ENCODE peak calls at places on chromosome 18, in four cellular contexts. C is upper lobe of right lung, T is body of pancreas, F is upper lobe of left lung. Y is an unnamed sample.

GRCh38 chr18:8359481-8359880 is 249.8 kb upstream of the RAB12 start:
- ATAC-seq in F (no peak), C (no peak), T (no peak), Y (no peak)

GRCh38 chr18:13660510-13660909 is 65.8 kb downstream of the FAM210A start:
- ATAC-seq in C (no peak), F (no peak), T (no peak), Y (peak)

GRCh38 chr18:41060967-41061366 is 894.1 kb upstream of the PIK3C3 start:
- ATAC-seq in F (no peak), C (no peak), T (no peak), Y (no peak)

GRCh38 chr18:70671889-70672551 is 383.2 kb downstream of the SOCS6 start:
- ATAC-seq in F (no peak), T (no peak), C (no peak), Y (no peak)

GRCh38 chr18:9048808-9049494 is 53.5 kb upstream of the NDUFV2 start:
- ATAC-seq in F (no peak), T (no peak), C (peak), Y (no peak)

GRCh38 chr18:57915848-57916596 is 112.9 kb upstream of the ATP8B1 start:
- ATAC-seq in F (no peak), C (no peak), T (peak), Y (no peak)

GRCh38 chr18:56124186-56124585 is 514.2 kb downstream of the TXNL1 start:
- ATAC-seq in F (no peak), T (no peak), C (no peak), Y (no peak)

GRCh38 chr18:50011813-50012445 is 183.0 kb downstream of the MYO5B start:
- ATAC-seq in F (peak), T (no peak), C (peak), Y (peak)

GRCh38 chr18:8474661-8475060 is 134.6 kb upstream of the RAB12 start:
- ATAC-seq in T (no peak), C (no peak), F (no peak), Y (no peak)

GRCh38 chr18:8667846-8668245 is 37.5 kb upstream of the MTCL1 start:
- ATAC-seq in C (no peak), T (no peak), F (no peak), Y (no peak)

GRCh38 chr18:1499265-1499664 is 594.6 kb downstream of the ADCYAP1 start:
- ATAC-seq in T (no peak), F (no peak), C (no peak), Y (no peak)
- TF ChIP-seq CTCF in T (peak), F (no peak), C (no peak), Y (no peak)

DNA sequence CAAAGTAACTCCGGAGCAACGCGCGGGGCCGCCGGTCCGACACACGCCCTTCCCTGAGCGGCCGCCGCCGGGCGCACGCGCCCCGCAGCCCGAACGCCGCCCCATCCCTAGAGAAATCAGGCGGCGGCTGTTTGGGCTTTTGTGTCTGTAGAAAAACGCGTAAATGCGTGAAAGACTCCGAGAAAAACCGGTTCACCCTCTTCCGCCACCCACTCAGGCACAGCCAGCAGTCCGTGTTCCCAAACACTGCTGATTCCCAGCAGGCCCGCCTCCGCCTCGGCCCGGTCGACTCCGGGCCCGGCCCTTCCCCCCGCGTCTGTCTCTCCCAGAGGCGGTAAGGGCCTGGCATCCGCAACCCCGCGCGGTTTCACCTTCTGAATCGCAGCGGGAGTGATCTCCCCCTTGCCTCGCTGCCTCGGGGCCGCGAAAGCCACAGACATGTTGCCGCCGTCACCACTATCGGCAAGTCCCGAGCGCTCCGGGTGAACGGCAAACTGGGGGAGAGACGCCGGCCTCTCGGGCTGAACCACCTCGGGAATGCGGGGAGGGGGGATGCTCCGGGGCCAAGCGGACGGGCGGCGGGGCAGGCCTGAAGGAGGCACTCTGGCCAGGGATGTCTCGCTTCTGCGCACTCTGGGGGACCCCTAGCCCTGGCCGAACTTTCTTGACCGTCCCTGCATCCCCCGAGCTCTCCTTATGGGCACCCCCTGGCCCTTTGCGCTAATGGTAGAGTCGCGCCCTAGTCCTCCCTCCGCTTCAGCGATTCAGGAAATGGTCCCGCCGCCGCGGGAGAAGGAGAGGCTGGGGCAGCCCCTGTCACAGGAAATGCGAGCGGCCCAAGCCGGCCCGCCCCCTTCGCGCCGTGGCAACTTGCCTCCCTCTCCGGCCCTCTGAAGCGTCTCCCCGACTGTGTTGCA is at the start of gene SS18:
- ATAC-seq in T (peak), C (peak), F (peak), Y (peak)
- H3K27ac ChIP-seq in T (peak), C (peak), F (peak), Y (peak)

GRCh38 chr18:62612721-62613120 is 89.9 kb downstream of the ZCCHC2 start:
- ATAC-seq in T (no peak), C (peak), F (no peak), Y (no peak)

GRCh38 chr18:62610509-62611394 is 87.9 kb downstream of the ZCCHC2 start:
- ATAC-seq in T (peak), C (peak), F (peak), Y (no peak)

GRCh38 chr18:62612246-62612645 is 89.4 kb downstream of the ZCCHC2 start:
- ATAC-seq in F (no peak), T (no peak), C (peak), Y (no peak)

GRCh38 chr18:62614499-62614898 is 91.7 kb downstream of the ZCCHC2 start:
- ATAC-seq in F (no peak), T (no peak), C (no peak), Y (no peak)

DNA sequence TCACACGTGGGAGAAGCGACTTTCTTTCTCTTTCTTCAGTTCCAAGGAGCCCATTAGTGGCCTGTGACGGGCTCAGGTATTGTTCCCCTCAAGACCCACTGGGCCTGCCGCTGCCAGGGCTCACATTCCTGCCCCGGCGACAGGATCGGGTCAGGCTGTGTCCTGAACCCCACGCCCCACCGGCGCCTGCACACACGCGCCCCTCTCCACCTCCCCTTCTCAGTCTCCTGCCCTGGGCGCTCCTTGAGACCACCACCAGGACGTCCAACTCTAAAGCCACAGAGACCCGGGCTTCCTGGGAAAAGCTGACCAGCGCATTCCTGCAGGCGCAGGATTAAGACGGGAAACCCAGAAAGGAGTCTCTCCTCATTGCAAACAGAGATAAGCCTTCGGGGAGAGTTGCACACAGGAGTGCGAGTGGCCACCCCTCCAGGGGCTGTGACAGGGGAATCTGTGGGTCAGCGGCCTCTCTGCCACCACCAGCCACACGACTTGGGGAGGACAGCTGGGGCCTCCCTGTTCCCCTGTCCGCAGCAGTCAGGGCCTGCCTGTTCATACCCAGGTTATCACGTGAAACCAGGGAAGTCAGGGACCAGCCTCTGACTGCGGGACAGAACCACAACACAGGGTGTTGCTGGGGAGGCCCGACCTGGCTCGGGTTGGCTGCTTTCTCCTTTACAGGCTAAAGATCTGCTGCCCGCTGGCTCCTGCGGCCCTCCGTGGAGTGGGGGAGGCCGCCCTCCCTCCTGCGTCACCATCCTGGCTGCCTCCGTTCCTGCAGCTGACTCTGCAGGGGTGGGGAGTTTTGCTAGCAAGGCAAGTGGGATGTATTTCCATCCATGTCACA is 88.8 kb downstream of the ZCCHC2 start:
- ATAC-seq in T (peak), F (peak), C (peak), Y (no peak)
- TF ChIP-seq CTCF in T (no peak), F (no peak), C (no peak), Y (no peak)

GRCh38 chr18:44793186-44793585 is 112.5 kb downstream of the SETBP1 start:
- ATAC-seq in T (no peak), F (no peak), C (no peak), Y (no peak)
- H3K27ac ChIP-seq in T (no peak), F (no peak), C (no peak), Y (peak)

GRCh38 chr18:66819235-66819634 is 215.3 kb upstream of the CDH19 start:
- ATAC-seq in C (no peak), T (no peak), F (no peak), Y (no peak)
- TF ChIP-seq CTCF in C (no peak), T (no peak), F (no peak), Y (no peak)

GRCh38 chr18:28791101-28791500 is 614.2 kb upstream of the CDH2 start:
- ATAC-seq in T (no peak), F (no peak), C (no peak), Y (no peak)
- H3K27ac ChIP-seq in T (no peak), F (no peak), C (no peak), Y (no peak)

GRCh38 chr18:267380-267687 is 513 bp downstream of the THOC1 start:
- ATAC-seq in F (no peak), T (peak), C (no peak), Y (peak)

GRCh38 chr18:272650-273049 is 4.8 kb upstream of the THOC1 start:
- ATAC-seq in C (no peak), T (no peak), F (no peak), Y (no peak)

GRCh38 chr18:273525-273924 is 5.7 kb upstream of the THOC1 start:
- ATAC-seq in T (no peak), F (no peak), C (no peak), Y (no peak)

GRCh38 chr18:269480-270090 is 1.7 kb upstream of the THOC1 start:
- ATAC-seq in C (no peak), T (no peak), F (no peak), Y (no peak)

DNA sequence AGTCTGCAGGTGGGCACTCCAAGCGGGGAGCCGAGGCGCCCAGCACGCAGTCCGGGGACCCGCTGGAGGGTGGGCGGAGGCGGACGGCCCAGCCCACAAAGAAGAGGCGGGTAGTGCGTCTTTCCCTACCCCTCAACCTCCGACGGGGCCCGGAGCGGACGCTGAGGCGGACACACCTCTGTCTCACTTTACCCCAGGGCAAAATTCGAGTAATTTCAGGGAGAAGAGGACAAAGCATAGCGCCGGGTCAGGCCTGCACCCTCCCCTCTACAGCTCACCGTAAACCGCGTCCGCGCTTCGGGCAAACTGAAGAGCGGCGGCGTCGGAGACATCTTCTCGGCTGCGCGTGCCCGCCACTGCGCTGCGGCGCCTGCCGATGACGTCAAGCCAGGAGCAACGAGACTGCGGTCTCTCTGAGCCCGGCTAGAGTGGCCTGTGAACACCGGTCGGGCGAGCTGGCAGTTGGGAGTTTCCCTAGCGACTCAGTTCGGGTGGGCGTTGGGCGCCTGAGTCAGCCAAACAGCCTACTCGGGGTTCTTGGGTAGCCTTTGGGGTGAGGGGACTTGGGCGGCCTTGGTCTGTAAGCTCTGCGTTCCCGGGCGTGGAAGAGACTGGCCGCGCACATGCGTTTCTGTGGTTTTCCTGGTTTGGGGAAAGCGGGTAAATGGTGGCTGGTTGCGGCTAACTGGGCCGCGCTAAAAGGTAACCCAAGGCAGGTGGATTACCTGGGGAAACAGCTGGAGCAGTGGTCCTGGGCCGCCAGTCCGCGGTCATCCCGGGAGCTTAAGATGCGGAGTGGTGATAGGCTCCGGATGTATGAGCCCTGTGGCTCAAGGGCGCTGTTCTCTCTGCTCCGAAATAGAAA is at the start of gene THOC1:
- ATAC-seq in F (peak), T (peak), C (peak), Y (peak)
- TF ChIP-seq CTCF in F (no peak), T (no peak), C (no peak), Y (peak)

DNA sequence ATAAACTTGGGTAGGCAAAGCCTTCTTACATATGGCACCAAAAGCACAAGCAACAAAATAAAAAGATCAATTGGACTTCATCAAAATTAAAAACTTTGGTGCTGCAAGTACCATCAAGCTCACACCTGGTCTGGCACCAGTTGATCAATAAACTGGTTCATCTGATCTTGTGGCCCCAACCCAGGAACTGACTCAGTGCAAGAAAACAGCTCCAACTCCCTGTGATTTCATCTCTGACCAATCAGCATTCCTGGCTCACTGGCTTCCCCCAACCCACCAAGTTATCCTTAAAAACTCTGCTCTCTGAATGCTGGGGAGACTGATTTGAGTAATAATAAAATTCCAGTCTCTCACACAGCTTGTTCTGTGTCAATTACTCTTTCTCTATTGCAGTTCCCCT is 8.4 kb downstream of the EPG5 start:
- ATAC-seq in C (no peak), F (no peak), T (no peak), Y (no peak)
- H3K27ac ChIP-seq in C (no peak), F (no peak), T (no peak), Y (no peak)

DNA sequence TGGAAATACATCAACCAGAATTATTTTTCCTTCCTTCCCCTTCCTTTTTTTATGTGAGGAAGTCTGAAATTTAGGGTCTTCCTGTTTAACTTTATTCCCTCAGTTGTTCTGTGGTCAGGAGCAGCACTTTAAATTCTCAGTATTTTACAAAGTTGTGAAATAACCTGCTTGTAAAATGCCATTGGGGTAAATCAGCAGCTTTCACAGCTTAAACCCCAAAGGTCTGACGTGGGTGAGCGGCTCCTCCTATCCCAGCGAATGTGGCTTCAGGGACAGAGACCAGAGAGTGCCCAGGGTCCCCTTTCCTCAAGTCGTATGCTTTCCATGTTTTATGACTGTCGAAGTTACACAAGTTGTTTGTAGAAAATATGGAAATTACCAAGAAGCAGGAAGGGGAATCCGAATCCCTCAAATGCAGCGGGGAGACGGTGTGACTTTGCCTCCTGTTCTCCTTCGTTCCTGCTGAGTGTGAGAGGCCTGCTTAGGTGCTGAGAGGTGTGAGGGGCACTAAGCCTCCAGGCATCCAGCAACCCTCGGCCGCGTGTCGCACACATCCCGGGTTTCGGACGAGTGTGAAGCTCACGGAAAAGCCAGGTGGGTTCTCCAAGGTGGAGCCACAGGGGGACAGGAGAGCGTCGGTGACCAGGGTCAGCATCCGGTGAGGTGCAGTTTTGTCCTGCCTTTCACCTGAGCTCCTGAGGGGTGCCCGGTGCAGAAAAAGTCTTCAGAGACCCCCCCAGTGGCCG is 10.8 kb upstream of the KCNG2 start:
- ATAC-seq in T (no peak), F (no peak), C (no peak), Y (no peak)
- TF ChIP-seq CTCF in T (no peak), F (no peak), C (no peak), Y (no peak)

Y was measured in gastroesophageal sphincter.